ENCODE peak calls at places on chromosomes 16 and 17, in four cellular contexts. T is hippocampal formation, M is cardiac fibroblast, D is epithelial cell of esophagus. H is an unnamed sample.

GRCh38 chr16:15799851-15800495 is 56.9 kb downstream of the MYH11 start:
- DNase-seq in T (no peak), M (no peak), D (no peak), H (no peak)

GRCh38 chr16:62585041-62585545 is 548.9 kb upstream of the CDH8 start:
- DNase-seq in M (no peak), D (no peak), T (peak; percentile 72), H (no peak)

GRCh38 chr17:55758171-55758570 is 7.3 kb downstream of the PCTP start:
- DNase-seq in T (no peak), M (no peak), D (no peak), H (no peak)

GRCh38 chr17:38602453-38602852 is 3.3 kb downstream of the SRCIN1 start:
- DNase-seq in D (no peak), T (no peak), M (no peak), H (no peak)

GRCh38 chr17:5919104-5919503 is 151.1 kb upstream of the WSCD1 start:
- DNase-seq in M (no peak), T (no peak), D (no peak), H (no peak)

GRCh38 chr17:28745777-28746473 is 2.1 kb downstream of the TRAF4 start:
- DNase-seq in T (no peak), D (peak; percentile 96), M (no peak), H (no peak)

GRCh38 chr16:85988723-85989313 is 89.9 kb downstream of the IRF8 start:
- DNase-seq in M (no peak), T (no peak), D (no peak), H (no peak)

GRCh38 chr16:27819881-27820610 is 243.5 kb downstream of the GSG1L start:
- DNase-seq in M (no peak), T (no peak), D (no peak), H (no peak)

GRCh38 chr16:86080982-86081381 is 182.0 kb downstream of the IRF8 start:
- DNase-seq in M (no peak), T (no peak), D (no peak), H (no peak)

GRCh38 chr17:82384730-82385429 is 13.3 kb downstream of the UTS2R start:
- DNase-seq in M (peak; percentile 27), D (peak; percentile 94), T (no peak), H (no peak)